ENCODE peak calls at places on chromosomes 2 and 18, in five cellular contexts. J is fibroblast of lung, B is A549, D is DND-41, P is heart left ventricle. N is an unnamed sample.
A peak's percentile ranks its signal among the peaks of the same experiment; 100 is the strongest.

GRCh38 chr18:78641689-78642231 is 337.9 kb upstream of the SALL3 start:
- DNase-seq in J (no peak), B (no peak), D (no peak), P (no peak), N (no peak)

GRCh38 chr2:128833628-128834027 is 515.0 kb upstream of the HS6ST1 start:
- DNase-seq in J (no peak), B (no peak), D (no peak), P (no peak), N (no peak)

GRCh38 chr18:43661570-43661969 is 384.3 kb upstream of the SYT4 start:
- DNase-seq in J (peak; percentile 71), B (no peak), D (peak; percentile 31), P (no peak), N (no peak)

GRCh38 chr2:164613321-164613982 is 7.8 kb downstream of the GRB14 start:
- DNase-seq in J (no peak), B (no peak), D (no peak), P (no peak), N (no peak)

GRCh38 chr2:80830891-80831290 is 526.3 kb upstream of the LRRTM1 start:
- DNase-seq in J (no peak), B (no peak), D (no peak), P (no peak), N (no peak)

GRCh38 chr2:19810148-19810547 is 91.6 kb downstream of the TTC32 start:
- DNase-seq in J (no peak), B (no peak), D (no peak), P (no peak), N (no peak)

GRCh38 chr2:40101076-40101688 is 322.1 kb upstream of the THUMPD2 start:
- DNase-seq in J (peak; percentile 95), B (no peak), D (peak; percentile 43), P (no peak), N (no peak)

GRCh38 chr2:149781263-149781808 is 193.8 kb upstream of the MMADHC start:
- DNase-seq in J (no peak), B (no peak), D (no peak), P (no peak), N (no peak)

GRCh38 chr18:58230438-58231179 is 186.6 kb downstream of the NEDD4L start:
- DNase-seq in J (peak; percentile 51), B (no peak), D (no peak), P (no peak), N (no peak)

GRCh38 chr2:10389191-10389590 is 58.9 kb downstream of the ODC1 start:
- DNase-seq in J (no peak), B (no peak), D (no peak), P (no peak), N (no peak)

GRCh38 chr2:217162533-217162932 is 302.7 kb upstream of the TNP1 start:
- DNase-seq in J (peak; percentile 98), B (no peak), D (peak; percentile 52), P (peak; percentile 43), N (no peak)

GRCh38 chr18:4720498-4720897 is 265.4 kb upstream of the DLGAP1 start:
- DNase-seq in J (no peak), B (no peak), D (no peak), P (no peak), N (no peak)

GRCh38 chr2:101446869-101447268 is 28.0 kb downstream of the RFX8 start:
- DNase-seq in J (peak; percentile 97), B (no peak), D (peak; percentile 48), P (no peak), N (no peak)

GRCh38 chr18:49018961-49019445 is 68.2 kb upstream of the SMAD7 start:
- DNase-seq in J (no peak), B (no peak), D (no peak), P (no peak), N (no peak)

GRCh38 chr2:9178110-9178904 is 28.3 kb upstream of the ASAP2 start:
- DNase-seq in J (peak; percentile 56), B (no peak), D (no peak), P (no peak), N (no peak)

GRCh38 chr18:44474067-44474411 is 206.6 kb upstream of the SETBP1 start:
- DNase-seq in J (peak; percentile 44), B (no peak), D (no peak), P (no peak), N (no peak)

GRCh38 chr2:26639685-26640240 is 1.4 kb downstream of the CIB4 start:
- DNase-seq in J (no peak), B (no peak), D (no peak), P (no peak), N (no peak)

GRCh38 chr2:168961450-168962229 is 60.5 kb downstream of the G6PC2 start:
- DNase-seq in J (peak; percentile 63), B (peak; percentile 27), D (peak; percentile 40), P (peak; percentile 15), N (peak; percentile 30)

GRCh38 chr2:212549463-212549862 is 10.9 kb upstream of the ERBB4 start:
- DNase-seq in J (no peak), B (no peak), D (no peak), P (no peak), N (no peak)

GRCh38 chr2:145047554-145047953 is 527.6 kb upstream of the ZEB2 start:
- DNase-seq in J (no peak), B (no peak), D (no peak), P (no peak), N (no peak)

GRCh38 chr2:226701052-226701451 is 98.6 kb downstream of the IRS1 start:
- DNase-seq in J (peak; percentile 94), B (no peak), D (no peak), P (no peak), N (no peak)

GRCh38 chr2:47302308-47302707 is 100.6 kb upstream of the MSH2 start:
- DNase-seq in J (no peak), B (no peak), D (no peak), P (no peak), N (no peak)

GRCh38 chr18:41639218-41639617 is 315.8 kb upstream of the PIK3C3 start:
- DNase-seq in J (no peak), B (no peak), D (no peak), P (no peak), N (no peak)

GRCh38 chr18:44521673-44522032 is 159.0 kb upstream of the SETBP1 start:
- DNase-seq in J (peak; percentile 53), B (no peak), D (no peak), P (no peak), N (no peak)

GRCh38 chr18:77101410-77102245 is 31.0 kb downstream of the MBP start:
- DNase-seq in J (peak; percentile 98), B (peak; percentile 86), D (peak; percentile 71), P (peak; percentile 73), N (no peak)

GRCh38 chr2:174180837-174181236 is 67.5 kb downstream of the OLA1 start:
- DNase-seq in J (peak; percentile 13), B (no peak), D (no peak), P (no peak), N (no peak)

GRCh38 chr2:174174741-174175140 is 73.6 kb downstream of the OLA1 start:
- DNase-seq in J (no peak), B (no peak), D (no peak), P (no peak), N (no peak)

GRCh38 chr2:174180165-174180724 is 68.1 kb downstream of the OLA1 start:
- DNase-seq in J (no peak), B (no peak), D (no peak), P (no peak), N (no peak)

GRCh38 chr2:174172802-174173355 is 75.5 kb downstream of the OLA1 start:
- DNase-seq in J (no peak), B (no peak), D (peak; percentile 49), P (no peak), N (no peak)

DNA sequence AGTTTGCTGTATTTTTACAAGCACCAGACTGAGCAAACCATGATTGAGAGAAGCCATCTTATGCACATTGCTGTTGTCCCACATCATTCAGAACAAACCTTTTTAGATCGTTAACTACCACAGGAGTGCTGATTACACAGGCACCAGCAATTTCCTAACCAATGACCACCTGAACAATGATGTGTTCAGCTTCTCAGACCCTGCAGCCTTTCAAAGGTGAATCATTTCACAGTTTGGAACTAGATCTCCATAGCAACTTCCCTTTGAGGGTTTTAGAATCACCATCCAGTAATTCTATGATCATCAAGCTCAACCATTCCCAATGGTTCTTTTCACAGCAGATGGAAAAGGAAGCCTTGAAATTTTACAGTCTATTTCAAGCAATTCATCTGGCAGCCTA is 71.4 kb downstream of the OLA1 start:
- DNase-seq in J (peak; percentile 91), B (no peak), D (no peak), P (no peak), N (no peak)
- H3K9me3 ChIP-seq in J (no peaks in the 10 kb centered on the region), B (peaks cover 29% of the 10 kb centered on the region), D (peaks cover 26% of the 10 kb centered on the region), P (peaks cover 29% of the 10 kb centered on the region), N (peaks cover 15% of the 10 kb centered on the region)

DNA sequence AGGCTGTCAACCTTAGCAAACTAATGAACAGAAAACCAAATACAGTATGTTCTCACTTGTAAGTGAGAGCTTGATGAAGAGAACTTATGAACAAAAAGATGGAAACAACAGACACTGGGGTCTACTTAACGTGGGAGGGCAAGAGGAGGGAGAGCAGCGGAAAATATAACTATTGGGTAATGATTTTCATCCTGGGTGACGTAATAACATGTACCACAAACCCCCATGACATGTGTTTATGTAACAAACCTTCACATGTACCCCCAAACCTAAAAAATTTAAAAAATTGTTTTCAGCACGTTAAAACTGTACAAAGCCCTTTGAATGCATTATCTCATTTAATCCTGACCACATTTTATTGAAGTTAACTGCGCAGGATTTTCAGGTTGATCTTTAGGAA is 64.9 kb upstream of the RBMS1 start:
- DNase-seq in J (no peak), B (no peak), D (no peak), P (no peak), N (no peak)
- H3K27ac ChIP-seq in J (no peak overlapping the region), B (no peak overlapping the region), D (no peak overlapping the region), P (no peak overlapping the region), N (no peak overlapping the region)

DNA sequence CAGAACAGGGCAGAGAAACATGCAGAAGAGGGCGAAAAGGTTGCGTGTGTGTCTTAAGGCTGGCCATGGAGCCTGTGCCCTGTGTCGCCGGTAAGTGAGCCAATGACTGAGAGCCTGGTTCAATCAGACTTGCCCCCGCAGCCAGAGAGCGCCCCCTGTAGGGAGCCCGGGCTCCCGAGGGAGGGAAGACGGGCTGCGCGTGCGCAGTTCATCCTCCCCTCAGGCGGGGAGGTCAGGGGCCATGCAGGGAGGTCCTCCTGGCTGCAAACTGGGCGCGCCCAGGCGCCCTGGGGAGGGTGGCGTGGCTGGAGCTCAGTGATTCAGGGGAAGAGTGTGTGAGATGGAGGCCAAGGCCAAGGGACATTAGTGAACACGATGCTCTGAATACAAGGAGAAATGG is 276.6 kb downstream of the PHLPP1 start:
- DNase-seq in J (no peak), B (no peak), D (no peak), P (no peak), N (no peak)
- TF ChIP-seq CTCF in J (no peak), B (no peak), D (peak; percentile 41), P (no peak), N (no peak)

GRCh38 chr2:161427413-161428239 is 11.5 kb downstream of the TBR1 start:
- DNase-seq in J (no peak), B (no peak), D (no peak), P (no peak), N (no peak)

GRCh38 chr2:161425966-161426365 is 9.9 kb downstream of the TBR1 start:
- DNase-seq in J (no peak), B (no peak), D (no peak), P (no peak), N (no peak)

GRCh38 chr2:161426788-161427412 is 10.8 kb downstream of the TBR1 start:
- DNase-seq in J (peak; percentile 21), B (no peak), D (no peak), P (no peak), N (no peak)

GRCh38 chr2:161424992-161425391 is 8.9 kb downstream of the TBR1 start:
- DNase-seq in J (no peak), B (no peak), D (no peak), P (no peak), N (no peak)

GRCh38 chr2:161426416-161426787 is 10.3 kb downstream of the TBR1 start:
- DNase-seq in J (no peak), B (no peak), D (no peak), P (no peak), N (no peak)
- H3K9me3 ChIP-seq in J (no peaks in the 10 kb centered on the region), B (no peaks in the 10 kb centered on the region), D (no peaks in the 10 kb centered on the region), P (no peaks in the 10 kb centered on the region), N (peaks cover 10% of the 10 kb centered on the region)